ENCODE peak calls at places on chromosomes 6 and 20, in four cellular contexts. M is HFFc6, G is endothelial cell, C is WTC11. V is an unnamed sample.

GRCh38 chr20:13101701-13102100 is 92.9 kb downstream of the SPTLC3 start:
- DNase-seq in M (no peak), C (no peak), G (no peak), V (peak)

GRCh38 chr6:3310710-3311109 is 52.0 kb downstream of the PSMG4 start:
- DNase-seq in C (no peak), G (no peak), M (no peak), V (no peak)

GRCh38 chr6:118283759-118284158 is 264.3 kb upstream of the PLN start:
- DNase-seq in G (peak), C (peak), M (peak), V (peak)

GRCh38 chr20:41314386-41314785 is 3.1 kb downstream of the ZHX3 start:
- DNase-seq in C (no peak), G (no peak), M (no peak), V (no peak)

GRCh38 chr6:3261518-3261820 is 2.7 kb downstream of the PSMG4 start:
- DNase-seq in C (no peak), G (no peak), M (no peak), V (no peak)

GRCh38 chr20:50312682-50313187 is 122.1 kb downstream of the CEBPB start:
- DNase-seq in G (no peak), C (no peak), M (peak), V (peak)

GRCh38 chr20:47493954-47494293 is 7.8 kb upstream of the NCOA3 start:
- DNase-seq in C (no peak), M (no peak), G (no peak), V (no peak)

GRCh38 chr6:113182370-113183141 is 674.6 kb upstream of the MARCKS start:
- DNase-seq in C (no peak), M (peak), G (no peak), V (peak)

GRCh38 chr20:18466574-18466893 is 296 bp downstream of the DZANK1 start:
- DNase-seq in M (no peak), C (no peak), G (no peak), V (no peak)

GRCh38 chr6:108902389-108902792 is 54.2 kb downstream of the ARMC2 start:
- DNase-seq in M (no peak), C (no peak), G (no peak), V (peak)

GRCh38 chr6:46465294-46466165 is 25.7 kb downstream of the RCAN2 start:
- DNase-seq in C (no peak), G (no peak), M (no peak), V (no peak)

GRCh38 chr6:137549106-137549505 is 54.9 kb upstream of the OLIG3 start:
- DNase-seq in C (no peak), M (no peak), G (no peak), V (no peak)

GRCh38 chr6:33749401-33749800 is 2.7 kb upstream of the IP6K3 start:
- DNase-seq in G (no peak), M (no peak), C (no peak), V (no peak)

GRCh38 chr6:145842693-145843546 is 28.3 kb upstream of the FBXO30 start:
- DNase-seq in G (no peak), M (no peak), C (no peak), V (no peak)

GRCh38 chr20:63558804-63559484 is 5.0 kb downstream of the FNDC11 start:
- DNase-seq in C (peak), G (no peak), M (no peak), V (no peak)

GRCh38 chr6:131615275-131615674 is 12.8 kb downstream of the MED23 start:
- DNase-seq in M (no peak), G (no peak), C (no peak), V (no peak)

GRCh38 chr6:159760602-159761057 is 1.2 kb upstream of the ACAT2 start:
- DNase-seq in G (peak), M (peak), C (peak), V (peak)

GRCh38 chr6:105600342-105601293 is 197.7 kb upstream of the PREP start:
- DNase-seq in G (no peak), C (no peak), M (peak), V (peak)

GRCh38 chr6:107458687-107459282 is 579 bp downstream of the PDSS2 start:
- DNase-seq in C (peak), M (peak), G (no peak), V (peak)

GRCh38 chr6:87825865-87826264 is 123.8 kb upstream of the AKIRIN2 start:
- DNase-seq in C (no peak), G (no peak), M (no peak), V (no peak)

GRCh38 chr6:403659-404655 is 12.4 kb downstream of the IRF4 start:
- DNase-seq in M (no peak), C (no peak), G (no peak), V (no peak)

GRCh38 chr20:20955837-20956236 is 150.3 kb downstream of the LINC00237 start:
- DNase-seq in C (peak), G (no peak), M (no peak), V (no peak)

GRCh38 chr6:161557333-161558107 is 283.7 kb upstream of the AGPAT4 start:
- DNase-seq in G (no peak), M (no peak), C (no peak), V (no peak)

GRCh38 chr6:46583711-46584110 is 68.9 kb downstream of the CYP39A1 start:
- DNase-seq in G (no peak), C (no peak), M (no peak), V (no peak)

GRCh38 chr6:106796754-106797153 is 167.4 kb downstream of the QRSL1 start:
- DNase-seq in G (no peak), C (no peak), M (no peak), V (no peak)

GRCh38 chr6:23465912-23466311 is 660.1 kb upstream of the NRSN1 start:
- DNase-seq in C (no peak), G (no peak), M (no peak), V (no peak)

GRCh38 chr20:47359533-47360206 is 3.2 kb upstream of the ZMYND8 start:
- DNase-seq in G (no peak), M (no peak), C (no peak), V (no peak)

GRCh38 chr6:31660224-31660997 is at the start of gene C6orf47:
- DNase-seq in G (peak), M (peak), C (peak), V (peak)

GRCh38 chr20:58891686-58892125 is 39.2 kb downstream of the GNAS start:
- DNase-seq in G (no peak), C (peak), M (peak), V (no peak)

GRCh38 chr20:59902470-59902869 is 31.0 kb downstream of the SYCP2 start:
- DNase-seq in M (no peak), C (no peak), G (no peak), V (no peak)

GRCh38 chr6:142474446-142475289 is 172.9 kb downstream of the ADGRG6 start:
- DNase-seq in C (peak), M (peak), G (peak), V (peak)

GRCh38 chr6:25953733-25954132 is 8.9 kb upstream of the TRIM38 start:
- DNase-seq in C (no peak), M (no peak), G (no peak), V (no peak)

GRCh38 chr6:127518710-127519468 is at the start of gene MTCL3:
- DNase-seq in C (peak), G (peak), M (no peak), V (peak)

DNA sequence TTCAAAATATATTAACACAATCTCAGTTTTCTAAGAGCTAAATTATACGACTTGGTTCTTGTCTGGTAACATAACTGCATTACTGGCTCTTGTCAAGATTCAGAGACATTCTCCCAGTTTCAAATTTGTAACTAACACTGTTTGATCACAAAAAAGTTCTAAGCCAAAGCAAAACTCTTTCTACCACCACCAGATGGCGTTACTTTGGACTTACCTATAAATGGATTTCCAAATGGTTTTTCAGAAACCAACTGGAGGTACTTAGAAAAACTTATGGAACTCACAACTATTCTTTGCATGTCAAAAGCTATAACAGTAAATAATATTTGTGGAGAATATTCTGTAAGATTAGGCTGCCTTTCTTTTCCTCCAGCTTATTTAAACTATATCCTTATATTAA is 34.2 kb upstream of the GFRAL start:
- DNase-seq in C (no peak), G (no peak), M (peak), V (peak)
- TF ChIP-seq CTCF in C (peak), G (no peak), M (peak), V (peak)

GRCh38 chr6:12482386-12482785 is 192.2 kb downstream of the EDN1 start:
- DNase-seq in M (no peak), C (no peak), G (no peak), V (no peak)
- TF ChIP-seq CTCF in M (peak), C (no peak), G (no peak), V (no peak)

GRCh38 chr20:24782801-24783630 is 166.1 kb upstream of the CST7 start:
- DNase-seq in M (no peak), G (peak), C (peak), V (peak)
- TF ChIP-seq CTCF in M (peak), G (no peak), C (no peak), V (peak)

DNA sequence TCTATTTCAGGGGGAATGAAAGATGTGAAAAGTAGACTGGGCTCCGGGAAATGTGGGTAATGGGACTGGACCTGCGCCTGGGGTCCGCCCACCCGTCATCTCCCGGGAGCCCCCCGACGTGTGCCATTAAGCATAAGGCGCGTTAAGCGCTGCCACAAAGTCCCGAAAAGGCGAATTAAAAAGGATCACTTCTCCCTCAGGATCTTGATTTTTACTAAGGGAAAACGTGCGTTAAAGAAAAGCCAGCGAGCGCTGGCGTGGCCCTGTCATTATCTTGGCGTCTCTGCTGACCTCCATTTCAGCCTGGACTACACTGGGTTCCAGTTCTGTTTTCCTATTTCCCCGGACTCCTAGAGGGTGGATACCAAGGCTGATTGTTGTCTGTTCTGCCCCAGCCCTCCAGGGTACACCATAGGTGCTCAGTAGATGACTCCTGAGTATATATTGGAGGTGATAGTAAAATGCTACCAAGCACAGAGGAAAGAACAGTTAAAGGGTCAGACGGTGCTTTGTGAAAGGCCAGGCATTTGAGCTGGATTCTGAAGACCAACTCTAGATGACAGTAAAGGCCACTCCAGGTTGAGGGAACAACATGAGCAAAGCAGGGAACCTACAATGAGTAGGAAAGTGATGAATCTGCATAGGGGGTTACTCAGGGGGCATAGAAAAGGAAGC is 89.2 kb upstream of the ARID1B start:
- DNase-seq in G (peak), C (peak), M (peak), V (peak)
- TF ChIP-seq CTCF in G (no peak), C (no peak), M (no peak), V (no peak)

GRCh38 chr6:38571721-38572120 is 68.0 kb downstream of the BTBD9 start:
- DNase-seq in C (no peak), M (no peak), G (no peak), V (no peak)

GRCh38 chr6:38572186-38572813 is 67.4 kb downstream of the BTBD9 start:
- DNase-seq in C (no peak), G (no peak), M (no peak), V (no peak)

GRCh38 chr6:38567436-38567835 is 72.3 kb downstream of the BTBD9 start:
- DNase-seq in G (no peak), C (no peak), M (peak), V (peak)

GRCh38 chr6:38573800-38574395 is 65.8 kb downstream of the BTBD9 start:
- DNase-seq in G (no peak), C (no peak), M (no peak), V (no peak)

DNA sequence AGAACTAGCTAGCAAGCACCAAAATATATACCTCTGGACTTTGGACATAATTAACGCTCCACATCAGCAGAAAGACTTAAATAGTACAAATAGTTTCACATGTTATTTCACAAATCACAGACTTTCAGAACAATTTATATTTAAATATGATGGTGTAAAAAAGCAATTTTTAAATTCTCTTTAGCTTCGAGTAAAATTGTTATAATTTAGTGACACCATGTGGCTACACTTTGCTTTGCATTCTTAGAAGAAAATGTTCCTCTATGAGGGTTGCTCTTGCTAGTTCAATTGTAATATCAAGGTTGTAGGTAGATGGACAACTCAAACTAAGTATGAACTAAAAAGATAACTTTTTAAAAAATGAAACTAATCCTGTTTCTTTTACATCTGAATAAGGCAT is 69.0 kb downstream of the BTBD9 start:
- DNase-seq in C (no peak), M (peak), G (no peak), V (peak)
- TF ChIP-seq CTCF in C (no peak), M (peak), G (no peak), V (peak)

DNA sequence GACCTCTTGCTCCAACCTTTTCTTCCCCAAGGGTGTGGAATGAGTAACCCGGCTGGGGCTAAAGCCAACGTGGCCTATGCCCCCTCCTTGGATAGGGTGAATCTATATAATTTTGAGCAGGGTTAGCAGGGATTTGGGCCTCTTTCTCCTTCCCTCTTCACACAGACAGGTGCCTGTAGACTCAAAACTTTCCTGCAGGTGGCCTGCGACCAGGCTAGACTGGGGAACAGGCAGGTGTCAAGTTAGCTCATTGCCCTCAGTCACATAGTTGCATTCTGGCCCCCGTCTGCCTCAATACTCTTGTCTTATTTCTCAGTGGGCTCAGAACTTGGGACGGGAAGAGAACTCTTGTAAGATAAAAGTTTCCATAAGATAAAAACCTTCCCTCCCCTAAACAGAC is 243.0 kb downstream of the ATXN1 start:
- DNase-seq in G (no peak), M (no peak), C (peak), V (no peak)
- TF ChIP-seq CTCF in G (no peak), M (no peak), C (no peak), V (no peak)

GRCh38 chr20:45456632-45457031 is 12.9 kb upstream of the WFDC2 start:
- DNase-seq in G (peak), M (no peak), C (peak), V (no peak)

GRCh38 chr20:45463113-45463512 is 6.4 kb upstream of the WFDC2 start:
- DNase-seq in C (no peak), G (no peak), M (no peak), V (no peak)

GRCh38 chr20:45461225-45461624 is 8.3 kb upstream of the WFDC2 start:
- DNase-seq in C (no peak), G (no peak), M (no peak), V (no peak)

GRCh38 chr20:45462711-45463110 is 6.8 kb upstream of the WFDC2 start:
- DNase-seq in M (no peak), C (no peak), G (no peak), V (no peak)

DNA sequence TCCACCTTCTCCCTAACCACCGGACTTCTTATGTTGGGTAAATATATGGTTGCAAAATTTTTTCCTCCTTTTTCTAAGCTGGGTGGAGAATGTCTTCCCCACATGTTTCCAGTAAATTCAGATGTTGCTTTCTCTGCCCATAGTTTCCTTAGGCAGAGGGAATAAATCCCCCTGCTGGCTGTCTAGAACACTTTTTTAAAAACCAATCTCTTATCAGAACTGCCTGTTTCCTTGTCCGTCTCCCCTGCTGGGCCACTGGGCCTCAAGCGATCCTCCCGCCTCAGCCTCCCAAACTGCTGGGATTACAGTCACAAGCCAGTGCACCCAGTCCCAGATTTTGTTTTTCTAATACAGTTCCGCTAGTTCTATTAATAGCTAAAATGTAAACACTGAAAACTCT is 9.9 kb upstream of the WFDC2 start:
- DNase-seq in C (no peak), G (no peak), M (peak), V (no peak)
- TF ChIP-seq CTCF in C (no peak), G (no peak), M (peak), V (peak)

GRCh38 chr6:36916159-36916558 is 30.4 kb downstream of the C6orf89 start:
- DNase-seq in M (no peak), C (no peak), G (no peak), V (no peak)

GRCh38 chr6:36913082-36913481 is 27.3 kb downstream of the C6orf89 start:
- DNase-seq in C (no peak), M (no peak), G (no peak), V (no peak)

GRCh38 chr6:36915599-36915998 is 29.8 kb downstream of the C6orf89 start:
- DNase-seq in C (no peak), M (no peak), G (no peak), V (no peak)

GRCh38 chr6:36912583-36912982 is 26.8 kb downstream of the C6orf89 start:
- DNase-seq in C (no peak), G (peak), M (peak), V (peak)

GRCh38 chr6:36914227-36914794 is 28.6 kb downstream of the C6orf89 start:
- DNase-seq in G (peak), M (peak), C (peak), V (peak)
- TF ChIP-seq CTCF in G (peak), M (peak), C (no peak), V (peak)

GRCh38 chr6:35955970-35956369 is 35.1 kb upstream of the SRPK1 start:
- DNase-seq in G (no peak), C (no peak), M (no peak), V (no peak)
- TF ChIP-seq CTCF in G (no peak), C (no peak), M (peak), V (peak)

GRCh38 chr6:50030350-50030749 is 8.6 kb upstream of the DEFB110 start:
- DNase-seq in C (no peak), G (no peak), M (no peak), V (no peak)

GRCh38 chr6:50025258-50025657 is 3.5 kb upstream of the DEFB110 start:
- DNase-seq in C (no peak), M (no peak), G (no peak), V (no peak)

GRCh38 chr6:50030777-50031562 is 9.2 kb upstream of the DEFB110 start:
- DNase-seq in C (peak), G (peak), M (no peak), V (no peak)
- TF ChIP-seq CTCF in C (no peak), G (peak), M (no peak), V (peak)

V was measured in astrocyte of the spinal cord.